ENCODE peak calls at places on chromosomes 1 and 21, in five cellular contexts. One of them, this sample, is unnamed.

GRCh38 chr1:231493421-231494185 is 34.9 kb upstream of the TSNAX start:
- DNase-seq in neural progenitor cell: no peak
- DNase-seq in SK-N-SH: no peak
- DNase-seq in pancreas: no peak
- DNase-seq in A549: no peak
- DNase-seq in this sample: no peak

GRCh38 chr1:236394016-236394481 is at the start of gene EDARADD:
- DNase-seq in neural progenitor cell: no peak
- DNase-seq in SK-N-SH: no peak
- DNase-seq in pancreas: no peak
- DNase-seq in A549: no peak
- DNase-seq in this sample: no peak

GRCh38 chr1:240824238-240824637 is 212.3 kb upstream of the GREM2 start:
- DNase-seq in neural progenitor cell: no peak
- DNase-seq in SK-N-SH: no peak
- DNase-seq in pancreas: no peak
- DNase-seq in A549: no peak
- DNase-seq in this sample: no peak

GRCh38 chr1:91645031-91645430 is 144.4 kb downstream of the CDC7 start:
- DNase-seq in neural progenitor cell: peak
- DNase-seq in SK-N-SH: no peak
- DNase-seq in pancreas: no peak
- DNase-seq in A549: no peak
- DNase-seq in this sample: no peak

GRCh38 chr1:53765656-53766055 is 26.7 kb upstream of the GLIS1 start:
- DNase-seq in neural progenitor cell: no peak
- DNase-seq in SK-N-SH: no peak
- DNase-seq in pancreas: no peak
- DNase-seq in A549: no peak
- DNase-seq in this sample: no peak

GRCh38 chr21:45991606-45992301 is 10.2 kb downstream of the COL6A1 start:
- DNase-seq in neural progenitor cell: no peak
- DNase-seq in SK-N-SH: no peak
- DNase-seq in pancreas: peak
- DNase-seq in A549: no peak
- DNase-seq in this sample: no peak

GRCh38 chr1:183879477-183879876 is 74.6 kb downstream of the RGL1 start:
- DNase-seq in neural progenitor cell: no peak
- DNase-seq in SK-N-SH: no peak
- DNase-seq in pancreas: no peak
- DNase-seq in A549: no peak
- DNase-seq in this sample: no peak

GRCh38 chr1:83064589-83065242 is 934.2 kb downstream of the TTLL7 start:
- DNase-seq in neural progenitor cell: no peak
- DNase-seq in SK-N-SH: no peak
- DNase-seq in pancreas: no peak
- DNase-seq in A549: no peak
- DNase-seq in this sample: no peak

GRCh38 chr1:8424539-8425116 is 106.7 kb downstream of the SLC45A1 start:
- DNase-seq in neural progenitor cell: peak
- DNase-seq in SK-N-SH: no peak
- DNase-seq in pancreas: no peak
- DNase-seq in A549: no peak
- DNase-seq in this sample: peak

GRCh38 chr1:163538682-163539081 is 216.9 kb downstream of the NUF2 start:
- DNase-seq in neural progenitor cell: no peak
- DNase-seq in SK-N-SH: no peak
- DNase-seq in pancreas: no peak
- DNase-seq in A549: no peak
- DNase-seq in this sample: no peak

GRCh38 chr1:235328271-235329138 is at the start of gene GGPS1:
- DNase-seq in neural progenitor cell: peak
- DNase-seq in SK-N-SH: peak
- DNase-seq in pancreas: peak
- DNase-seq in A549: peak
- DNase-seq in this sample: peak

GRCh38 chr1:99590578-99591209 is 55.2 kb upstream of the PALMD start:
- DNase-seq in neural progenitor cell: no peak
- DNase-seq in SK-N-SH: peak
- DNase-seq in pancreas: no peak
- DNase-seq in A549: no peak
- DNase-seq in this sample: no peak

GRCh38 chr1:40922969-40923368 is 56.5 kb upstream of the CTPS1 start:
- DNase-seq in neural progenitor cell: no peak
- DNase-seq in SK-N-SH: no peak
- DNase-seq in pancreas: peak
- DNase-seq in A549: no peak
- DNase-seq in this sample: no peak

GRCh38 chr21:41948901-41949300 is 4.9 kb downstream of the C2CD2 start:
- DNase-seq in neural progenitor cell: no peak
- DNase-seq in SK-N-SH: no peak
- DNase-seq in pancreas: no peak
- DNase-seq in A549: no peak
- DNase-seq in this sample: no peak

GRCh38 chr1:239744851-239745250 is 346.8 kb upstream of the FMN2 start:
- DNase-seq in neural progenitor cell: no peak
- DNase-seq in SK-N-SH: no peak
- DNase-seq in pancreas: no peak
- DNase-seq in A549: no peak
- DNase-seq in this sample: no peak

GRCh38 chr1:6785721-6786505 is 659 bp downstream of the CAMTA1 start:
- DNase-seq in neural progenitor cell: peak
- DNase-seq in SK-N-SH: peak
- DNase-seq in pancreas: peak
- DNase-seq in A549: peak
- DNase-seq in this sample: peak

GRCh38 chr1:167086033-167086432 is 4.1 kb downstream of the GPA33 start:
- DNase-seq in neural progenitor cell: no peak
- DNase-seq in SK-N-SH: no peak
- DNase-seq in pancreas: no peak
- DNase-seq in A549: no peak
- DNase-seq in this sample: no peak

GRCh38 chr1:245605480-245606156 is 450.8 kb downstream of the KIF26B start:
- DNase-seq in neural progenitor cell: no peak
- DNase-seq in SK-N-SH: peak
- DNase-seq in pancreas: no peak
- DNase-seq in A549: no peak
- DNase-seq in this sample: no peak

GRCh38 chr1:225480825-225481434 is 53.1 kb upstream of the LBR start:
- DNase-seq in neural progenitor cell: peak
- DNase-seq in SK-N-SH: peak
- DNase-seq in pancreas: peak
- DNase-seq in A549: peak
- DNase-seq in this sample: no peak

GRCh38 chr1:219299420-219299819 is 125.7 kb downstream of the LYPLAL1 start:
- DNase-seq in neural progenitor cell: no peak
- DNase-seq in SK-N-SH: no peak
- DNase-seq in pancreas: no peak
- DNase-seq in A549: no peak
- DNase-seq in this sample: no peak
- H3K27ac ChIP-seq in neural progenitor cell: no peak
- H3K27ac ChIP-seq in SK-N-SH: peak
- H3K27ac ChIP-seq in pancreas: no peak
- H3K27ac ChIP-seq in A549: no peak
- H3K27ac ChIP-seq in this sample: no peak

GRCh38 chr1:155125946-155126493 is 1.7 kb upstream of the EFNA1 start:
- DNase-seq in neural progenitor cell: peak
- DNase-seq in SK-N-SH: no peak
- DNase-seq in pancreas: peak
- DNase-seq in A549: no peak
- DNase-seq in this sample: peak
- H3K27ac ChIP-seq in neural progenitor cell: no peak
- H3K27ac ChIP-seq in SK-N-SH: no peak
- H3K27ac ChIP-seq in pancreas: peak
- H3K27ac ChIP-seq in A549: peak
- H3K27ac ChIP-seq in this sample: peak

DNA sequence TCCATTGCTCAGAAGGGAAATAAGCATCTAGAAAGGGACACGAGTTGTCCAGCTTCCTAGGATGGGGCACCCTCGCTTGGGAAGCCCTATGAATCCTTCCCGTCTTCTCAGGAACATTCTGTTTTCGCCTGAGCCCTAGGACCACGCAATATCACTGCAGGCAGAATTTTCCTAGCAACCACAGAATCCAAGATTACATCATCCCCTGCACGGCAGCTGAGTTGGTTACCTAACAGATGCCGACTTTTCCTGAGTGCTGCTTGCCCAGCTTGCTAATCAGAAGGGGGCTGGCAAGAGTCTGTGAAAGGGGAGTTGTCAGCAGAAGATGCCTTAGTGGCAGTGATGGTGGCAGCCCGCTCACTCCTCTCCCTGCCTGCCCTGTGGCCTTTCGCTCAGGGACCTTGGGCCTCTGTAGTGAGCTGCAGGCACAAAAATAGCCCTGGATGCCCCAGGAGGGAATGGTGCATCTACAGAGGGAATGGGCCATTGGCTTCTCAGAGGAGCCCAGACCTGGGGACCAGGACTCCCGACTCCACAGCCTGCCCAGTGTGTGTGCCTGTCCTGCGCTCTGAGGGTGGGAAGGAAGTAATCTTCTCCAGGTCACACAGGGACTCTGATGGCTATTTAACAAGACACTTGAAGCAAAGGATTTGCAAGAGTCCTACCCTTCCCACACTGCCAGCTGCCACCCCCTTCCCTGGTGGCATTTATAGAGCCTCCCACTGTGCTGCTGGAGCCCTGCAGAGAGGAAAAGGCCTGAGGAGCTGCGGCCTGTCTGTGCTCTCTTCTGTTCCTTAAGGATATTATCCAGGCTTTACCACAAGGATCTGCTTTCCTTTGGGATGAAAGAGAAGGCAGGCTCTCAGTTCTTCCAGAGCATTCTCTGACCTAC is 28.9 kb upstream of the CLSTN1 start:
- DNase-seq in neural progenitor cell: no peak
- DNase-seq in SK-N-SH: peak
- DNase-seq in pancreas: peak
- DNase-seq in A549: no peak
- DNase-seq in this sample: no peak
- H3K27ac ChIP-seq in neural progenitor cell: no peak
- H3K27ac ChIP-seq in SK-N-SH: peak
- H3K27ac ChIP-seq in pancreas: no peak
- H3K27ac ChIP-seq in A549: no peak
- H3K27ac ChIP-seq in this sample: peak

GRCh38 chr1:186325239-186325638 is 49.8 kb downstream of the TPR start:
- DNase-seq in neural progenitor cell: peak
- DNase-seq in SK-N-SH: no peak
- DNase-seq in pancreas: no peak
- DNase-seq in A549: no peak
- DNase-seq in this sample: no peak
- H3K27ac ChIP-seq in neural progenitor cell: no peak
- H3K27ac ChIP-seq in SK-N-SH: no peak
- H3K27ac ChIP-seq in pancreas: no peak
- H3K27ac ChIP-seq in A549: no peak
- H3K27ac ChIP-seq in this sample: no peak

GRCh38 chr1:2249559-2249906 is 21.4 kb downstream of the SKI start:
- DNase-seq in neural progenitor cell: no peak
- DNase-seq in SK-N-SH: no peak
- DNase-seq in pancreas: no peak
- DNase-seq in A549: no peak
- DNase-seq in this sample: no peak

GRCh38 chr1:2248854-2249558 is 20.9 kb downstream of the SKI start:
- DNase-seq in neural progenitor cell: no peak
- DNase-seq in SK-N-SH: no peak
- DNase-seq in pancreas: peak
- DNase-seq in A549: no peak
- DNase-seq in this sample: no peak

GRCh38 chr1:2250721-2251281 is 22.7 kb downstream of the SKI start:
- DNase-seq in neural progenitor cell: no peak
- DNase-seq in SK-N-SH: no peak
- DNase-seq in pancreas: peak
- DNase-seq in A549: no peak
- DNase-seq in this sample: no peak

GRCh38 chr1:2248127-2248826 is 20.2 kb downstream of the SKI start:
- DNase-seq in neural progenitor cell: peak
- DNase-seq in SK-N-SH: no peak
- DNase-seq in pancreas: peak
- DNase-seq in A549: no peak
- DNase-seq in this sample: no peak

DNA sequence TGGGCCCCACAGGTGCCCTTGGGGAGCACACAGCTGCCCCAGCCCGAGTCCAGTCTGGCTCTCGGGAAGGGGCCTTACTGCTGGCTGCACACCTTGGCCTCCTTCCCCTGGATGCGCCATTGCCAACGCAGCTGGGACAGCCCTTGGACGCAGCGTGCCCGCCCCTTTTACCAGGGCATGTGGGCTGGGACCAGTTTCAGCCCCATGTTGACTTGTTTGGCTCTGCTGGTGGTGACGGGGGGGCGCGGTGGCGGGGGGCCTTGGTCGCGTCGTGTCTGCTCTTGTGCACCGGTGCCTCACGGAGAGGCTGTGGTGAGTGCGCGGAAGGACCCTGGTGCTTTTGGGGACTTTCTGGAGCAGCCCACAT is 19.6 kb downstream of the SKI start:
- DNase-seq in neural progenitor cell: no peak
- DNase-seq in SK-N-SH: no peak
- DNase-seq in pancreas: peak
- DNase-seq in A549: no peak
- DNase-seq in this sample: no peak
- H3K27ac ChIP-seq in neural progenitor cell: peak
- H3K27ac ChIP-seq in SK-N-SH: no peak
- H3K27ac ChIP-seq in pancreas: peak
- H3K27ac ChIP-seq in A549: no peak
- H3K27ac ChIP-seq in this sample: no peak

GRCh38 chr1:182794802-182795201 is 5.2 kb downstream of the NPL start:
- DNase-seq in neural progenitor cell: no peak
- DNase-seq in SK-N-SH: no peak
- DNase-seq in pancreas: no peak
- DNase-seq in A549: no peak
- DNase-seq in this sample: no peak
- H3K27ac ChIP-seq in neural progenitor cell: no peak
- H3K27ac ChIP-seq in SK-N-SH: no peak
- H3K27ac ChIP-seq in pancreas: peak
- H3K27ac ChIP-seq in A549: no peak
- H3K27ac ChIP-seq in this sample: peak

DNA sequence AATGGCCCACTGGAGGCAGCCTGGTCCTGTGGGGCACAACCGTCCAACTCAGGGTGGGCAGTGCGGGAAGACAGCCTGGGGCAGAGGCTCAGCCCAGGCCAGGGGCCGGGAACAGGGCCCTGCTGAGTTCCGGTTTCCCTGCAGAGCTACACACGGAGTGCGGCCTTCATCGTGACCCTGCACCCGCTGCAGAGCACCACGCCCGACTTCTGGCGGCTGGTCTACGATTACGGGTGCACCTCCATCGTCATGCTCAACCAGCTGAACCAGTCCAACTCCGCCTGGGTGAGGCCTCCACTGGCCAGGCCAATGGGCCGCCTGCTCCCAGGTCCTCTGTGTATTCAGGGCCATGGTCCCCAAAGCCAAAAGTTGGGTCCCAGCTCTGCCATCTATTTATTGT is 84.2 kb downstream of the PTPRU start:
- DNase-seq in neural progenitor cell: no peak
- DNase-seq in SK-N-SH: no peak
- DNase-seq in pancreas: no peak
- DNase-seq in A549: no peak
- DNase-seq in this sample: no peak
- H3K27ac ChIP-seq in neural progenitor cell: no peak
- H3K27ac ChIP-seq in SK-N-SH: no peak
- H3K27ac ChIP-seq in pancreas: no peak
- H3K27ac ChIP-seq in A549: no peak
- H3K27ac ChIP-seq in this sample: no peak